ENCODE peak calls at places on chromosomes 3 and 15, in nine cellular contexts. T is choroid plexus epithelial cell, G is nephron progenitor cell, N is ovary, E is left ventricle myocardium inferior, W is kidney epithelial cell, Y is cardiac fibroblast, P is HCT116, O is upper lobe of right lung. S is an unnamed sample.

GRCh38 chr3:123400169-123400568 is 48.7 kb downstream of the ADCY5 start:
- DNase-seq in T (no peak), G (no peak), N (no peak), E (no peak), W (no peak), Y (no peak), P (no peak), O (no peak), S (no peak)

GRCh38 chr3:190094201-190094718 is 26.4 kb downstream of the P3H2 start:
- DNase-seq in T (peak), G (no peak), N (peak), E (no peak), W (no peak), Y (peak), P (no peak), O (no peak), S (no peak)

GRCh38 chr3:190988102-190988501 is 125.6 kb upstream of the GMNC start:
- DNase-seq in T (no peak), G (no peak), N (no peak), E (no peak), W (no peak), Y (no peak), P (no peak), O (no peak), S (no peak)

GRCh38 chr3:97102641-97103040 is 288.2 kb downstream of the EPHA6 start:
- DNase-seq in T (no peak), G (no peak), N (no peak), E (no peak), W (no peak), Y (no peak), P (no peak), O (no peak), S (no peak)

GRCh38 chr3:159947220-159947619 is 41.4 kb upstream of the IL12A start:
- DNase-seq in T (peak), G (no peak), N (no peak), E (no peak), W (no peak), Y (peak), P (no peak), O (no peak), S (no peak)

GRCh38 chr15:76336254-76337046 is at the start of gene ISL2:
- DNase-seq in T (peak), G (peak), N (no peak), E (no peak), W (peak), Y (peak), P (peak), O (peak), S (peak)

GRCh38 chr3:10601131-10601856 is 95.9 kb upstream of the ATP2B2 start:
- DNase-seq in T (peak), G (no peak), N (no peak), E (no peak), W (no peak), Y (no peak), P (no peak), O (no peak), S (no peak)

GRCh38 chr15:70347766-70348558 is 250.2 kb upstream of the TLE3 start:
- DNase-seq in T (no peak), G (no peak), N (no peak), E (no peak), W (no peak), Y (no peak), P (no peak), O (no peak), S (no peak)

GRCh38 chr3:139520028-139520737 is 19.4 kb downstream of the RBP1 start:
- DNase-seq in T (peak), G (no peak), N (no peak), E (no peak), W (no peak), Y (peak), P (peak), O (no peak), S (no peak)

GRCh38 chr3:133838296-133838789 is 32.7 kb downstream of the SRPRB start:
- DNase-seq in T (no peak), G (no peak), N (no peak), E (no peak), W (no peak), Y (no peak), P (no peak), O (no peak), S (no peak)

GRCh38 chr15:80660114-80660513 is 35.0 kb upstream of the ABHD17C start:
- DNase-seq in T (no peak), G (peak), N (no peak), E (no peak), W (no peak), Y (peak), P (no peak), O (no peak), S (peak)
- TF ChIP-seq CTCF in T (no peak), G (peak), N (no peak), E (peak), W (peak), Y (peak), P (peak), O (peak), S (peak)

GRCh38 chr15:50358805-50359204 is 3.8 kb upstream of the GABPB1 start:
- DNase-seq in T (peak), G (no peak), N (no peak), E (no peak), W (no peak), Y (peak), P (peak), O (no peak), S (no peak)
- TF ChIP-seq CTCF in T (peak), G (no peak), N (no peak), E (peak), W (peak), Y (peak), P (peak), O (peak), S (peak)

GRCh38 chr3:83770664-83771402 is 1188.0 kb upstream of the CADM2 start:
- DNase-seq in T (no peak), G (no peak), N (no peak), E (no peak), W (no peak), Y (no peak), P (no peak), O (no peak), S (no peak)
- TF ChIP-seq CTCF in T (no peak), G (no peak), N (no peak), E (no peak), W (no peak), Y (no peak), P (no peak), O (no peak), S (no peak)

DNA sequence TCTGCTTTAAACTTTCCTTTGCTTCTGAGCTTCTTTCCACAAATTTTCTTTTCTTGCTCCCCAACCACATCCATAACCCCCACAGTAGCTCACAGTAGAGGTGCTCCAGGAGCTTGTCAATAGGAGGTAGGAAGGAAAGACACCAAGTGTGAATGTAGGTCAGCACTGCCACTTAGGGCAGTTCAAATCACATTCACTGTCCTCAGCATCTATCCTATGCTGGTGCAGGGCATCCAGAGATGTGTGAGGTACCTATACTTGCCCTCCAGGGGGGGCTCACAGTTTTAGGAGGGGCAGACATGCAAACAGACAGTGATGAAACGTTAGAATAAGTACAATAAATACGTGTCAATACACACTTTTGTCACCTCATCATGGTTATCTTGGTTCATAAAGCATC is 1.5 kb upstream of the SPSB4 start:
- DNase-seq in T (peak), G (no peak), N (no peak), E (no peak), W (no peak), Y (no peak), P (no peak), O (no peak), S (no peak)
- TF ChIP-seq CTCF in T (peak), G (peak), N (no peak), E (peak), W (peak), Y (no peak), P (peak), O (no peak), S (peak)

GRCh38 chr3:124409650-124410275 is 320.5 kb upstream of the UMPS start:
- DNase-seq in T (peak), G (no peak), N (no peak), E (no peak), W (peak), Y (peak), P (no peak), O (no peak), S (no peak)
- TF ChIP-seq CTCF in T (no peak), G (no peak), N (no peak), E (no peak), W (no peak), Y (no peak), P (no peak), O (no peak), S (no peak)

DNA sequence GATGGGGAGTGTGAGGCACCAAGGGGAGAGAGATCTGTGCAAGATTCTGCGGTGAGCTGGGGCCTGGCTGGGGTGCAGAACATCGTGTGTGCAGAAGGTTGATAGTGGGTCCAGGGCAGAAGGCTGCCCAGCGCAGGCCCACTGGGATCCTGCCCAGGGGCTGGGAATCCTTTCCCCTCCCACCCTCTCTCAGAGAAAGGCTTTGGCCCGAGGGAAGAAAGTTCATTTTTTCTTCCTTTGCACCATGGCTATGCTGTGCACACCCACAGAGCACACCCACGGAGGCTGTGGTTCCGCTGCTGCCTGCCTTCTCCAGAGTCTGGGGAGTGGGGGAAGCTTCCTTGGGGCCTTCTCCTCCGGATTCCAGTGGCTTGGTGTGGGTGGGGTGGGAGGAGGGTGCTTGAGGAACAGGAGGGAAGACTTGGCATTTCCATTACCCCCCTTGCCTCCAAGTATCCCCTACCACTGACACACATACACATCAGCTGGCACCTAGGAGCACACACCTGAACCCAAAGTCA is 7.0 kb upstream of the PRKCD start:
- DNase-seq in T (no peak), G (no peak), N (no peak), E (no peak), W (no peak), Y (no peak), P (no peak), O (no peak), S (no peak)
- TF ChIP-seq CTCF in T (no peak), G (no peak), N (no peak), E (no peak), W (no peak), Y (no peak), P (no peak), O (no peak), S (no peak)

S was measured in neural crest cell.